ENCODE peak calls at places on chromosomes 1 and 21, in seven cellular contexts. U is HFF-Myc, M is T-helper 9 cell, N is Peyer's patch, W is fibroblast of the conjunctiva, O is COR-L47, P is WTC11. S is an unnamed sample.

GRCh38 chr1:197924516-197925123 is 7.4 kb downstream of the LHX9 start:
- DNase-seq in U (peak; percentile 15), M (no peak), N (peak; percentile 68), W (peak; percentile 52), O (peak; percentile 27), P (no peak), S (no peak)

GRCh38 chr1:3676581-3677410 is 24.5 kb downstream of the TP73 start:
- DNase-seq in U (no peak), M (no peak), N (peak; percentile 69), W (no peak), O (no peak), P (no peak), S (no peak)

GRCh38 chr1:35573776-35574654 is 901 bp downstream of the TFAP2E start:
- DNase-seq in U (no peak), M (no peak), N (no peak), W (no peak), O (no peak), P (peak; percentile 47), S (no peak)

GRCh38 chr1:8374812-8375211 is 56.9 kb downstream of the SLC45A1 start:
- DNase-seq in U (no peak), M (no peak), N (peak; percentile 67), W (no peak), O (no peak), P (peak; percentile 65), S (no peak)

GRCh38 chr21:46093668-46094400 is 4.1 kb upstream of the COL6A2 start:
- DNase-seq in U (no peak), M (no peak), N (peak; percentile 43), W (no peak), O (no peak), P (peak; percentile 18), S (no peak)

GRCh38 chr1:205810448-205811157 is 2.4 kb downstream of the SLC41A1 start:
- DNase-seq in U (no peak), M (no peak), N (no peak), W (no peak), O (no peak), P (peak; percentile 26), S (no peak)

GRCh38 chr1:109564189-109564878 is 15.9 kb downstream of the GNAI3 start:
- DNase-seq in U (no peak), M (no peak), N (no peak), W (no peak), O (no peak), P (no peak), S (no peak)

GRCh38 chr1:179883040-179883501 is 986 bp downstream of the TOR1AIP1 start:
- DNase-seq in U (no peak), M (no peak), N (peak; percentile 76), W (no peak), O (peak; percentile 35), P (no peak), S (no peak)

GRCh38 chr1:227885648-227886502 is 61.9 kb downstream of the WNT9A start:
- DNase-seq in U (peak; percentile 38), M (no peak), N (peak; percentile 55), W (no peak), O (no peak), P (no peak), S (no peak)

GRCh38 chr1:203354246-203354645 is 3.3 kb upstream of the FMOD start:
- DNase-seq in U (no peak), M (no peak), N (no peak), W (no peak), O (no peak), P (no peak), S (no peak)

GRCh38 chr1:6345460-6345859 is 48.1 kb downstream of the ACOT7 start:
- DNase-seq in U (no peak), M (no peak), N (no peak), W (no peak), O (no peak), P (no peak), S (no peak)

GRCh38 chr1:219317762-219318353 is 144.2 kb downstream of the LYPLAL1 start:
- DNase-seq in U (no peak), M (no peak), N (no peak), W (no peak), O (no peak), P (peak; percentile 22), S (no peak)

GRCh38 chr1:30748098-30748698 is 9.4 kb downstream of the LAPTM5 start:
- DNase-seq in U (peak; percentile 81), M (no peak), N (no peak), W (peak; percentile 21), O (no peak), P (no peak), S (no peak)

GRCh38 chr1:183418696-183419095 is 516 bp upstream of the NMNAT2 start:
- DNase-seq in U (no peak), M (no peak), N (no peak), W (no peak), O (no peak), P (no peak), S (no peak)

GRCh38 chr1:154778944-154779343 is 91.1 kb downstream of the KCNN3 start:
- DNase-seq in U (no peak), M (no peak), N (no peak), W (no peak), O (no peak), P (no peak), S (no peak)

GRCh38 chr1:244113532-244114320 is 62.6 kb downstream of the ZBTB18 start:
- DNase-seq in U (no peak), M (no peak), N (no peak), W (no peak), O (no peak), P (no peak), S (peak; percentile 80)

GRCh38 chr1:47968489-47968888 is 28.7 kb downstream of the TRABD2B start:
- DNase-seq in U (no peak), M (no peak), N (no peak), W (no peak), O (no peak), P (no peak), S (no peak)

GRCh38 chr1:59061876-59062275 is 235.0 kb upstream of the FGGY start:
- DNase-seq in U (peak; percentile 67), M (no peak), N (peak; percentile 68), W (peak; percentile 92), O (no peak), P (no peak), S (peak; percentile 64)

GRCh38 chr1:220372451-220372850 is 100.2 kb upstream of the RAB3GAP2 start:
- DNase-seq in U (no peak), M (no peak), N (no peak), W (no peak), O (no peak), P (no peak), S (no peak)

GRCh38 chr21:38849776-38850175 is 44.0 kb downstream of the ETS2 start:
- DNase-seq in U (no peak), M (no peak), N (no peak), W (no peak), O (no peak), P (no peak), S (no peak)

GRCh38 chr1:31588751-31589515 is 12.6 kb downstream of the TINAGL1 start:
- DNase-seq in U (no peak), M (no peak), N (no peak), W (no peak), O (no peak), P (peak; percentile 56), S (no peak)

GRCh38 chr1:55095095-55095494 is 55.7 kb downstream of the PCSK9 start:
- DNase-seq in U (no peak), M (no peak), N (no peak), W (no peak), O (no peak), P (no peak), S (no peak)

GRCh38 chr1:52057245-52057644 is 1.1 kb downstream of the BTF3L4 start:
- DNase-seq in U (no peak), M (no peak), N (no peak), W (no peak), O (no peak), P (no peak), S (no peak)

GRCh38 chr1:117886101-117886795 is 43.2 kb downstream of the GDAP2 start:
- DNase-seq in U (peak; percentile 33), M (no peak), N (no peak), W (no peak), O (no peak), P (no peak), S (no peak)

GRCh38 chr1:1120096-1120495 is 4.2 kb upstream of the C1orf159 start:
- DNase-seq in U (no peak), M (no peak), N (no peak), W (no peak), O (no peak), P (peak; percentile 10), S (no peak)

GRCh38 chr1:24393892-24394291 is 19.7 kb downstream of the STPG1 start:
- DNase-seq in U (no peak), M (no peak), N (no peak), W (no peak), O (no peak), P (no peak), S (no peak)

GRCh38 chr1:235588916-235589515 is 60.6 kb downstream of the GNG4 start:
- DNase-seq in U (no peak), M (no peak), N (no peak), W (no peak), O (no peak), P (no peak), S (no peak)

GRCh38 chr1:10751160-10751559 is 45.3 kb downstream of the CASZ1 start:
- DNase-seq in U (no peak), M (no peak), N (no peak), W (no peak), O (no peak), P (no peak), S (no peak)

GRCh38 chr1:237235080-237235479 is 193.1 kb downstream of the RYR2 start:
- DNase-seq in U (no peak), M (no peak), N (no peak), W (no peak), O (no peak), P (no peak), S (no peak)

GRCh38 chr1:91763252-91763651 is 122.7 kb downstream of the TGFBR3 start:
- DNase-seq in U (no peak), M (no peak), N (no peak), W (no peak), O (no peak), P (no peak), S (no peak)

GRCh38 chr1:183562701-183563100 is 27.6 kb downstream of the NCF2 start:
- DNase-seq in U (no peak), M (no peak), N (no peak), W (no peak), O (no peak), P (no peak), S (no peak)

GRCh38 chr1:75345538-75346292 is 211.5 kb downstream of the LHX8 start:
- DNase-seq in U (no peak), M (no peak), N (no peak), W (peak; percentile 0), O (no peak), P (no peak), S (no peak)

GRCh38 chr1:113747376-113747775 is 11.9 kb downstream of the PHTF1 start:
- DNase-seq in U (no peak), M (no peak), N (no peak), W (no peak), O (no peak), P (no peak), S (no peak)

GRCh38 chr1:17276568-17276967 is 27.7 kb downstream of the PADI3 start:
- DNase-seq in U (no peak), M (no peak), N (peak; percentile 58), W (no peak), O (peak; percentile 10), P (no peak), S (no peak)

GRCh38 chr1:179550753-179551682 is 24.7 kb downstream of the NPHS2 start:
- DNase-seq in U (peak; percentile 7), M (no peak), N (no peak), W (peak; percentile 17), O (no peak), P (no peak), S (peak; percentile 28)

GRCh38 chr1:189301235-189301634 is 1176.4 kb downstream of the BRINP3 start:
- DNase-seq in U (no peak), M (no peak), N (no peak), W (no peak), O (no peak), P (no peak), S (no peak)